ENCODE peak calls at places on chromosomes 13 and 19, in nine cellular contexts. U is CD8-positive, alpha-beta T cell; W is A549; I is breast epithelium; A is uterus; K is A673; J is left lung; D is left ventricle myocardium inferior; F is thoracic aorta. R is an unnamed sample.
A peak's percentile ranks its signal among the peaks of the same experiment; 100 is the strongest.

GRCh38 chr19:11480081-11480926 is 542 bp downstream of the ELAVL3 start:
- DNase-seq in U (no peak), W (no peak), I (no peak), A (no peak), K (no peak), J (peak; percentile 76), D (no peak), F (no peak), R (peak; percentile 80)

GRCh38 chr19:17965370-17966114 is 1.4 kb upstream of the KCNN1 start:
- DNase-seq in U (no peak), W (no peak), I (no peak), A (no peak), K (peak; percentile 90), J (no peak), D (no peak), F (no peak), R (no peak)

GRCh38 chr19:31449379-31449778 is 100.1 kb upstream of the TSHZ3 start:
- DNase-seq in U (no peak), W (no peak), I (no peak), A (no peak), K (no peak), J (no peak), D (no peak), F (no peak), R (no peak)

GRCh38 chr13:113192279-113192678 is 16.2 kb downstream of the PCID2 start:
- DNase-seq in U (no peak), W (no peak), I (no peak), A (no peak), K (no peak), J (no peak), D (no peak), F (no peak), R (no peak)

GRCh38 chr13:26601669-26602068 is 44.2 kb downstream of the WASF3 start:
- DNase-seq in U (no peak), W (no peak), I (no peak), A (no peak), K (peak; percentile 20), J (no peak), D (no peak), F (no peak), R (no peak)

GRCh38 chr19:2261438-2262172 is 5.4 kb upstream of the JSRP1 start:
- DNase-seq in U (peak; percentile 66), W (no peak), I (no peak), A (no peak), K (peak; percentile 64), J (no peak), D (no peak), F (no peak), R (no peak)

GRCh38 chr19:18046066-18046718 is 38.2 kb downstream of the ARRDC2 start:
- DNase-seq in U (no peak), W (no peak), I (no peak), A (no peak), K (peak; percentile 60), J (no peak), D (no peak), F (no peak), R (peak; percentile 84)

GRCh38 chr19:4710281-4710600 is 13.4 kb downstream of the DPP9 start:
- DNase-seq in U (no peak), W (no peak), I (no peak), A (no peak), K (no peak), J (no peak), D (no peak), F (no peak), R (no peak)

GRCh38 chr19:34603003-34603402 is 74.0 kb downstream of the SCGB2B2 start:
- DNase-seq in U (no peak), W (no peak), I (no peak), A (no peak), K (no peak), J (no peak), D (no peak), F (no peak), R (no peak)

GRCh38 chr19:49340069-49340864 is 5.1 kb downstream of the CD37 start:
- DNase-seq in U (no peak), W (no peak), I (peak; percentile 69), A (peak; percentile 74), K (peak; percentile 93), J (peak; percentile 83), D (peak; percentile 72), F (peak; percentile 36), R (peak; percentile 96)

GRCh38 chr13:30125422-30126073 is 181.8 kb downstream of the KATNAL1 start:
- DNase-seq in U (no peak), W (peak; percentile 31), I (no peak), A (peak; percentile 74), K (no peak), J (no peak), D (no peak), F (no peak), R (no peak)

GRCh38 chr19:46746281-46746965 is at the start of gene STRN4:
- DNase-seq in U (peak; percentile 65), W (peak; percentile 94), I (no peak), A (peak; percentile 57), K (peak; percentile 84), J (peak; percentile 91), D (peak; percentile 55), F (no peak), R (peak; percentile 77)

GRCh38 chr19:2081873-2082810 is 14.0 kb downstream of the MOB3A start:
- DNase-seq in U (peak; percentile 54), W (no peak), I (no peak), A (no peak), K (no peak), J (peak; percentile 83), D (no peak), F (no peak), R (peak; percentile 73)

GRCh38 chr13:24691381-24691780 is 11.2 kb downstream of the ATP12A start:
- DNase-seq in U (no peak), W (no peak), I (no peak), A (no peak), K (no peak), J (no peak), D (no peak), F (no peak), R (no peak)

GRCh38 chr13:31846984-31847752 is 107.8 kb downstream of the RXFP2 start:
- DNase-seq in U (no peak), W (no peak), I (no peak), A (no peak), K (no peak), J (no peak), D (no peak), F (no peak), R (no peak)

GRCh38 chr13:79724348-79725103 is 243.6 kb downstream of the NDFIP2 start:
- DNase-seq in U (no peak), W (peak; percentile 23), I (no peak), A (no peak), K (no peak), J (no peak), D (no peak), F (no peak), R (no peak)

GRCh38 chr13:74206855-74207254 is 72.7 kb upstream of the KLF12 start:
- DNase-seq in U (no peak), W (no peak), I (no peak), A (no peak), K (no peak), J (no peak), D (no peak), F (no peak), R (no peak)

GRCh38 chr13:98856983-98857382 is 104.5 kb upstream of the SLC15A1 start:
- DNase-seq in U (no peak), W (no peak), I (no peak), A (no peak), K (no peak), J (no peak), D (no peak), F (no peak), R (no peak)

GRCh38 chr13:98854448-98854847 is 102.0 kb upstream of the SLC15A1 start:
- DNase-seq in U (no peak), W (no peak), I (no peak), A (no peak), K (no peak), J (no peak), D (no peak), F (no peak), R (no peak)

GRCh38 chr13:98860491-98860890 is 108.0 kb upstream of the SLC15A1 start:
- DNase-seq in U (no peak), W (no peak), I (no peak), A (no peak), K (no peak), J (no peak), D (no peak), F (no peak), R (no peak)

GRCh38 chr13:98853791-98854191 is 101.3 kb upstream of the SLC15A1 start:
- DNase-seq in U (no peak), W (no peak), I (no peak), A (no peak), K (no peak), J (no peak), D (no peak), F (no peak), R (no peak)

GRCh38 chr13:98858206-98858605 is 105.7 kb upstream of the SLC15A1 start:
- DNase-seq in U (no peak), W (no peak), I (no peak), A (no peak), K (no peak), J (no peak), D (no peak), F (no peak), R (no peak)
- H3K4me1 ChIP-seq in U (no peaks in the 10 kb centered on the region), W (no peaks in the 10 kb centered on the region), I (no peaks in the 10 kb centered on the region), A (no peaks in the 10 kb centered on the region), K (no peaks in the 10 kb centered on the region), J (no peaks in the 10 kb centered on the region), D (peaks cover 10% of the 10 kb centered on the region), F (peaks cover 28% of the 10 kb centered on the region), R (no peaks in the 10 kb centered on the region)

GRCh38 chr19:41994521-41994971 is 516 bp upstream of the ATP1A3 start:
- DNase-seq in U (no peak), W (no peak), I (no peak), A (no peak), K (peak; percentile 32), J (peak; percentile 6), D (no peak), F (no peak), R (no peak)
- H3K4me3 ChIP-seq in U (peak overlapping the region; percentile 87), W (peak overlapping the region; percentile 51), I (no peak overlapping the region), A (no peak overlapping the region), K (peak overlapping the region; percentile 55), J (peak overlapping the region; percentile 45), D (peak overlapping the region; percentile 79), F (peak overlapping the region; percentile 60), R (no peak overlapping the region)

DNA sequence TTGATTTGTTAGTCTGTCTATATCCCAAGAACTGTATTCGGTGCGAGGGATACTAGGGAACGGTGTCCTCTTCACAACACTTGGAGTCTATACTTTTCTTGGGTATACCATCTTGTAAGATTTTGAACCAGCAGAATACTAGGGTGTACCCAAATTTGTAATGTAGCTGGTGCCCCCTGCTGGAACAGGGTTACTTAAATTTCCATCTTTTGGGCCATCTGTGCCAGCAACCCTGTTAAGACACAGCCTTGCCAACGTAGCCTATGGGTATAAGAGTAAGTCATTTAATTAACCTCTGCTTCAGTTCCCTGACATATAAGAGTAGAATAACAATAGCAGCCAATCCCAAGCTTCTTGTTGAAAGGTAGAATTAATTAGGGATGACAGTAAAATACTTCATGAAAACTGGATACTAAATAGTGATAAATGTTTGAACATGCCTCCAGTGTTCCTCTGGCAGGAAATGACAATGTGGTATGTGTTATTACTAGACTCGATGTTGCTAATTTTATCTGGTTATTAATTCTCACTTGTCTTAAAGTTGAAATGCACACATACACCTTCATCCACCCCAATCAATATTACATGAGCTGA is 607.6 kb downstream of the FGF9 start:
- DNase-seq in U (peak; percentile 75), W (no peak), I (no peak), A (peak; percentile 27), K (peak; percentile 56), J (no peak), D (peak; percentile 33), F (no peak), R (no peak)
- TF ChIP-seq CTCF in U (peak; percentile 44), W (no peak), I (peak; percentile 33), A (peak; percentile 33), K (peak; percentile 56), J (peak; percentile 18), D (peak; percentile 58), F (peak; percentile 43), R (peak; percentile 54)

GRCh38 chr13:50840327-50840726 is 3.2 kb downstream of the DLEU7 start:
- DNase-seq in U (no peak), W (no peak), I (no peak), A (no peak), K (peak; percentile 41), J (no peak), D (no peak), F (no peak), R (no peak)
- H3K4me1 ChIP-seq in U (no peaks in the 10 kb centered on the region), W (no peaks in the 10 kb centered on the region), I (no peaks in the 10 kb centered on the region), A (no peaks in the 10 kb centered on the region), K (no peaks in the 10 kb centered on the region), J (peaks cover 8% of the 10 kb centered on the region), D (peaks cover 14% of the 10 kb centered on the region), F (peaks cover 27% of the 10 kb centered on the region), R (no peaks in the 10 kb centered on the region)

R was measured in kidney.